ENCODE peak calls at places on chromosome 19, in seven cellular contexts. H is HEK293T; R is RWPE2; C is GM04504; A is mesothelial cell of epicardium; X is fibroblast of pulmonary artery; G is activated T-helper 2 cell treated with anti-CD3 and anti-CD28 coated beads, Interferon-gamma antibody, Interleukin-2, Interleukin-4, amounts not matched to agents 10 μg/mL and 5 μg/mL and 100 μg/mL, durations not matched to agents 14 hours and 24 hours and 36 hours. W is an unnamed sample.

GRCh38 chr19:17467471-17468301 is 2.6 kb upstream of the SLC27A1 start:
- DNase-seq in H (no peak), R (no peak), C (no peak), A (no peak), X (no peak), G (no peak), W (no peak)

GRCh38 chr19:3434630-3435553 is 45.4 kb downstream of the SMIM24 start:
- DNase-seq in H (peak), R (peak), C (peak), A (peak), X (peak), G (peak), W (peak)

GRCh38 chr19:16024266-16025107 is 51.8 kb upstream of the TPM4 start:
- DNase-seq in H (no peak), R (no peak), C (no peak), A (no peak), X (no peak), G (no peak), W (no peak)

GRCh38 chr19:17553256-17553655 is 2.2 kb upstream of the COLGALT1 start:
- DNase-seq in H (no peak), R (no peak), C (peak), A (no peak), X (peak), G (no peak), W (no peak)

GRCh38 chr19:49489601-49490167 is 2.3 kb downstream of the RPL13A start:
- DNase-seq in H (no peak), R (no peak), C (no peak), A (no peak), X (no peak), G (no peak), W (no peak)

GRCh38 chr19:15869109-15869555 is 28.7 kb downstream of the CYP4F2 start:
- DNase-seq in H (peak), R (no peak), C (no peak), A (no peak), X (peak), G (peak), W (no peak)

GRCh38 chr19:11445141-11445540 is 9.7 kb downstream of the PRKCSH start:
- DNase-seq in H (no peak), R (no peak), C (no peak), A (no peak), X (no peak), G (no peak), W (no peak)

GRCh38 chr19:51317381-51317780 is 5.9 kb downstream of the IGLON5 start:
- DNase-seq in H (no peak), R (no peak), C (no peak), A (no peak), X (no peak), G (no peak), W (no peak)

GRCh38 chr19:49881672-49882394 is 4.3 kb downstream of the TBC1D17 start:
- DNase-seq in H (no peak), R (no peak), C (no peak), A (no peak), X (peak), G (no peak), W (no peak)

GRCh38 chr19:457636-458035 is 3.2 kb downstream of the SHC2 start:
- DNase-seq in H (no peak), R (no peak), C (no peak), A (no peak), X (no peak), G (no peak), W (no peak)

GRCh38 chr19:16527971-16528521 is 14.2 kb downstream of the CHERP start:
- DNase-seq in H (peak), R (no peak), C (no peak), A (no peak), X (peak), G (peak), W (no peak)

GRCh38 chr19:33310606-33311325 is 8.4 kb upstream of the CEBPA start:
- DNase-seq in H (peak), R (no peak), C (no peak), A (no peak), X (no peak), G (no peak), W (no peak)

GRCh38 chr19:28815257-28815656 is 397.7 kb downstream of the UQCRFS1 start:
- DNase-seq in H (no peak), R (no peak), C (no peak), A (no peak), X (no peak), G (no peak), W (no peak)

GRCh38 chr19:46180701-46181385 is 32.8 kb downstream of the IGFL2 start:
- DNase-seq in H (no peak), R (peak), C (no peak), A (no peak), X (no peak), G (no peak), W (no peak)

GRCh38 chr19:49117677-49118564 is 1.0 kb downstream of the C19orf73 start:
- DNase-seq in H (no peak), R (no peak), C (no peak), A (no peak), X (no peak), G (no peak), W (no peak)

GRCh38 chr19:45577111-45577905 is 7.3 kb downstream of the OPA3 start:
- DNase-seq in H (no peak), R (peak), C (peak), A (no peak), X (peak), G (no peak), W (no peak)

W was measured in NCI-H1930.